ENCODE peak calls at places on chromosomes 2 and 18, in four cellular contexts. One of them, this sample, is unnamed.
A peak's percentile ranks its signal among the peaks of the same experiment; 100 is the strongest.

GRCh38 chr18:68564961-68565360 is 149.9 kb downstream of the TMX3 start:
- DNase-seq in Kasumi-1: no peak
- DNase-seq in brain microvascular endothelial cell: no peak
- DNase-seq in stimulated activated CD4-positive, alpha-beta T cell treated with anti-CD3 and anti-CD28 coated beads, Interleukin-4, amount 100 ng/mL, for 48 hours: no peak
- DNase-seq in this sample: no peak

GRCh38 chr18:50044402-50044801 is 150.5 kb downstream of the MYO5B start:
- DNase-seq in Kasumi-1: no peak
- DNase-seq in brain microvascular endothelial cell: no peak
- DNase-seq in stimulated activated CD4-positive, alpha-beta T cell treated with anti-CD3 and anti-CD28 coated beads, Interleukin-4, amount 100 ng/mL, for 48 hours: no peak
- DNase-seq in this sample: no peak

GRCh38 chr18:3675446-3675845 is 225.5 kb downstream of the TGIF1 start:
- DNase-seq in Kasumi-1: no peak
- DNase-seq in brain microvascular endothelial cell: no peak
- DNase-seq in stimulated activated CD4-positive, alpha-beta T cell treated with anti-CD3 and anti-CD28 coated beads, Interleukin-4, amount 100 ng/mL, for 48 hours: no peak
- DNase-seq in this sample: no peak

GRCh38 chr18:2921778-2922177 is 75.0 kb downstream of the EMILIN2 start:
- DNase-seq in Kasumi-1: no peak
- DNase-seq in brain microvascular endothelial cell: no peak
- DNase-seq in stimulated activated CD4-positive, alpha-beta T cell treated with anti-CD3 and anti-CD28 coated beads, Interleukin-4, amount 100 ng/mL, for 48 hours: no peak
- DNase-seq in this sample: no peak

GRCh38 chr18:35055726-35056125 is 14.5 kb downstream of the MAPRE2 start:
- DNase-seq in Kasumi-1: no peak
- DNase-seq in brain microvascular endothelial cell: no peak
- DNase-seq in stimulated activated CD4-positive, alpha-beta T cell treated with anti-CD3 and anti-CD28 coated beads, Interleukin-4, amount 100 ng/mL, for 48 hours: no peak
- DNase-seq in this sample: no peak

GRCh38 chr2:176729706-176730569 is 460.7 kb downstream of the MTX2 start:
- DNase-seq in Kasumi-1: no peak
- DNase-seq in brain microvascular endothelial cell: peak; percentile 59
- DNase-seq in stimulated activated CD4-positive, alpha-beta T cell treated with anti-CD3 and anti-CD28 coated beads, Interleukin-4, amount 100 ng/mL, for 48 hours: no peak
- DNase-seq in this sample: no peak

GRCh38 chr2:3222636-3223035 is 155.0 kb downstream of the EIPR1 start:
- DNase-seq in Kasumi-1: peak; percentile 55
- DNase-seq in brain microvascular endothelial cell: peak; percentile 28
- DNase-seq in stimulated activated CD4-positive, alpha-beta T cell treated with anti-CD3 and anti-CD28 coated beads, Interleukin-4, amount 100 ng/mL, for 48 hours: peak; percentile 31
- DNase-seq in this sample: peak; percentile 69

GRCh38 chr2:75002007-75002406 is 43.6 kb downstream of the POLE4 start:
- DNase-seq in Kasumi-1: no peak
- DNase-seq in brain microvascular endothelial cell: no peak
- DNase-seq in stimulated activated CD4-positive, alpha-beta T cell treated with anti-CD3 and anti-CD28 coated beads, Interleukin-4, amount 100 ng/mL, for 48 hours: no peak
- DNase-seq in this sample: no peak

GRCh38 chr18:62979172-62979571 is 263.8 kb downstream of the PHLPP1 start:
- DNase-seq in Kasumi-1: peak; percentile 83
- DNase-seq in brain microvascular endothelial cell: peak; percentile 21
- DNase-seq in stimulated activated CD4-positive, alpha-beta T cell treated with anti-CD3 and anti-CD28 coated beads, Interleukin-4, amount 100 ng/mL, for 48 hours: no peak
- DNase-seq in this sample: no peak

GRCh38 chr2:196275646-196276352 is 104.4 kb upstream of the STK17B start:
- DNase-seq in Kasumi-1: no peak
- DNase-seq in brain microvascular endothelial cell: peak; percentile 60
- DNase-seq in stimulated activated CD4-positive, alpha-beta T cell treated with anti-CD3 and anti-CD28 coated beads, Interleukin-4, amount 100 ng/mL, for 48 hours: no peak
- DNase-seq in this sample: no peak

GRCh38 chr2:135776367-135776766 is 34.7 kb downstream of the UBXN4 start:
- DNase-seq in Kasumi-1: no peak
- DNase-seq in brain microvascular endothelial cell: no peak
- DNase-seq in stimulated activated CD4-positive, alpha-beta T cell treated with anti-CD3 and anti-CD28 coated beads, Interleukin-4, amount 100 ng/mL, for 48 hours: no peak
- DNase-seq in this sample: no peak

GRCh38 chr2:63334910-63335309 is 253.4 kb downstream of the WDPCP start:
- DNase-seq in Kasumi-1: no peak
- DNase-seq in brain microvascular endothelial cell: no peak
- DNase-seq in stimulated activated CD4-positive, alpha-beta T cell treated with anti-CD3 and anti-CD28 coated beads, Interleukin-4, amount 100 ng/mL, for 48 hours: no peak
- DNase-seq in this sample: no peak

GRCh38 chr18:68817584-68817983 is 19.7 kb downstream of the CCDC102B start:
- DNase-seq in Kasumi-1: no peak
- DNase-seq in brain microvascular endothelial cell: no peak
- DNase-seq in stimulated activated CD4-positive, alpha-beta T cell treated with anti-CD3 and anti-CD28 coated beads, Interleukin-4, amount 100 ng/mL, for 48 hours: no peak
- DNase-seq in this sample: no peak

GRCh38 chr2:189076572-189076971 is 102.4 kb downstream of the COL3A1 start:
- DNase-seq in Kasumi-1: no peak
- DNase-seq in brain microvascular endothelial cell: peak; percentile 41
- DNase-seq in stimulated activated CD4-positive, alpha-beta T cell treated with anti-CD3 and anti-CD28 coated beads, Interleukin-4, amount 100 ng/mL, for 48 hours: no peak
- DNase-seq in this sample: no peak

GRCh38 chr2:46827274-46827930 is 88.2 kb downstream of the MCFD2 start:
- DNase-seq in Kasumi-1: no peak
- DNase-seq in brain microvascular endothelial cell: peak; percentile 77
- DNase-seq in stimulated activated CD4-positive, alpha-beta T cell treated with anti-CD3 and anti-CD28 coated beads, Interleukin-4, amount 100 ng/mL, for 48 hours: no peak
- DNase-seq in this sample: no peak

GRCh38 chr2:19357383-19358241 is 811 bp downstream of the OSR1 start:
- DNase-seq in Kasumi-1: no peak
- DNase-seq in brain microvascular endothelial cell: no peak
- DNase-seq in stimulated activated CD4-positive, alpha-beta T cell treated with anti-CD3 and anti-CD28 coated beads, Interleukin-4, amount 100 ng/mL, for 48 hours: no peak
- DNase-seq in this sample: no peak

GRCh38 chr2:203177361-203177760 is 61.5 kb upstream of the CYP20A1 start:
- DNase-seq in Kasumi-1: no peak
- DNase-seq in brain microvascular endothelial cell: no peak
- DNase-seq in stimulated activated CD4-positive, alpha-beta T cell treated with anti-CD3 and anti-CD28 coated beads, Interleukin-4, amount 100 ng/mL, for 48 hours: no peak
- DNase-seq in this sample: no peak

GRCh38 chr18:63016270-63016669 is 300.9 kb downstream of the PHLPP1 start:
- DNase-seq in Kasumi-1: peak; percentile 77
- DNase-seq in brain microvascular endothelial cell: peak; percentile 54
- DNase-seq in stimulated activated CD4-positive, alpha-beta T cell treated with anti-CD3 and anti-CD28 coated beads, Interleukin-4, amount 100 ng/mL, for 48 hours: peak; percentile 16
- DNase-seq in this sample: no peak

GRCh38 chr2:241489733-241490443 is 18.5 kb downstream of the STK25 start:
- DNase-seq in Kasumi-1: no peak
- DNase-seq in brain microvascular endothelial cell: no peak
- DNase-seq in stimulated activated CD4-positive, alpha-beta T cell treated with anti-CD3 and anti-CD28 coated beads, Interleukin-4, amount 100 ng/mL, for 48 hours: no peak
- DNase-seq in this sample: no peak

GRCh38 chr18:47935321-47935720 is 4.9 kb upstream of the SMAD2 start:
- DNase-seq in Kasumi-1: no peak
- DNase-seq in brain microvascular endothelial cell: no peak
- DNase-seq in stimulated activated CD4-positive, alpha-beta T cell treated with anti-CD3 and anti-CD28 coated beads, Interleukin-4, amount 100 ng/mL, for 48 hours: no peak
- DNase-seq in this sample: no peak

This sample was measured in stimulated activated CD8-positive, alpha-beta memory T cell treated with anti-CD3 and anti-CD28 coated beads, Interleukin-15, amount 100 ng/mL, for 48 hours.